ENCODE peak calls at places on chromosomes 3 and 15, in four cellular contexts. A is GM12878, F is HepG2, L is K562. O is an unnamed sample.

GRCh38 chr3:11212301-11212613 is 58.0 kb downstream of the HRH1 start:
- DNase-seq in A (no peak), L (no peak), F (no peak), O (no peak)

GRCh38 chr3:107620534-107620933 is 97.8 kb downstream of the BBX start:
- DNase-seq in A (no peak), L (no peak), F (no peak), O (no peak)

GRCh38 chr3:146539315-146539714 is 5.1 kb downstream of the PLSCR1 start:
- DNase-seq in A (no peak), F (peak), L (no peak), O (no peak)

GRCh38 chr3:138187296-138188012 is at the start of gene ARMC8:
- DNase-seq in F (peak), A (no peak), L (no peak), O (peak)

GRCh38 chr3:116141724-116142123 is 303.6 kb downstream of the LSAMP start:
- DNase-seq in L (no peak), F (no peak), A (no peak), O (no peak)

GRCh38 chr3:127817331-127817821 is 4.9 kb downstream of the MGLL start:
- DNase-seq in F (no peak), A (no peak), L (no peak), O (no peak)

GRCh38 chr3:20080956-20081554 is 40.8 kb downstream of the KAT2B start:
- DNase-seq in F (peak), A (peak), L (peak), O (peak)

GRCh38 chr3:11915621-11916417 is 69.1 kb upstream of the TAMM41 start:
- DNase-seq in F (no peak), A (no peak), L (no peak), O (no peak)

GRCh38 chr3:188026191-188026968 is 127.6 kb upstream of the LPP start:
- DNase-seq in A (no peak), L (no peak), F (peak), O (no peak)

GRCh38 chr15:81531971-81532370 is 158.0 kb upstream of the TMC3 start:
- DNase-seq in L (no peak), A (no peak), F (no peak), O (no peak)

GRCh38 chr3:8488877-8489865 is 12.5 kb upstream of the LMCD1 start:
- DNase-seq in A (no peak), F (peak), L (no peak), O (no peak)

GRCh38 chr15:31031471-31032064 is 40.1 kb upstream of the MTMR10 start:
- DNase-seq in L (no peak), F (no peak), A (peak), O (no peak)

GRCh38 chr15:77546870-77547269 is 85.8 kb downstream of the LINGO1 start:
- DNase-seq in A (no peak), L (no peak), F (no peak), O (no peak)

GRCh38 chr15:79452244-79453051 is 20.3 kb downstream of the MINAR1 start:
- DNase-seq in F (no peak), A (no peak), L (no peak), O (no peak)

GRCh38 chr15:93362821-93363220 is 273.8 kb upstream of the RGMA start:
- DNase-seq in F (no peak), A (no peak), L (peak), O (no peak)

GRCh38 chr3:22098000-22098399 is 347.0 kb upstream of the ZNF385D start:
- DNase-seq in L (no peak), A (no peak), F (no peak), O (no peak)

GRCh38 chr3:52109556-52110380 is 44.5 kb downstream of the POC1A start:
- DNase-seq in F (no peak), L (no peak), A (no peak), O (peak)
- TF ChIP-seq RFX5 in F (no peak), L (no peak), A (no peak), O (no peak)

GRCh38 chr3:123143669-123144411 is 57.9 kb upstream of the SEC22A start:
- DNase-seq in F (peak), L (no peak), A (no peak), O (no peak)
- TF ChIP-seq YY1 in F (no peak), L (no peak), A (no peak), O (no peak)

DNA sequence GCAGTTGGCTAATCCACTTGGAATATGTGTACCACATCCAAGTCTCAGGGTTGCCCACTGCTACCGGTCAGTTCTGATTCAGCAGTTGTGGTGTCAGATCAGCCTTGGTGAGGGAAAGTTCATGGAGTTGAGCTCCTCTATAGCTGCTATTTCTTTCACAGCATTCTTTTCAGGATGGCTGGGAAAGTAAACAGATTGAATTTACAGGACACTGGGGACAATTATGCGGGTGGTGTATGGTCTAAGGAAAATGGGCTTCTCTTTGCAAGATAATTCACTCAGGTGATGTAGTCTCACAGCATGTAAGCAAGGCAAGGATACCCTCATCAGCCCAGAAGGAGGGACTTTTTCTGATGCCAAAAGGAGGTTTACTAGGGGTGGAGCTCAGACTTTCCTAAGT is 249.9 kb downstream of the DOCK3 start:
- DNase-seq in L (no peak), A (no peak), F (no peak), O (no peak)
- TF ChIP-seq MAX in L (no peak), A (no peak), F (no peak), O (no peak)

DNA sequence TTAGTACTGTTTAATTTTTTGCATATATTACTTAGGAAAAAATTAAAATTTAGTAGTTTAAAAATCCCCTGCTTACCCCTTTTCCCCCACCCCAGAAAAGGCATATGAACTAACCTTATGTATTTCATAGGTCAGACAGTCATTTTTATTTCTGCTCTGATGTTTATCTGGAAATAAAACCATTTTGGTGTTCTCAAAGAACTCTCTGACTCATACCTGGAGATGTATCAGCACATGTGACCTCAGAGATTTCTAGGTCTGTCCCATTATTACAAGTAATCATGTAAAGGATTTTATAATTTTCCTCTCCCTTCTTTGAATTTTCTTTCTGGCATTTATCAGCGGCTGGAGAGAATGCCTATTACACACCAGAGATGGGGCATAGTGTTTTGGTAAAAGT is 14.1 kb upstream of the CCR8 start:
- DNase-seq in A (no peak), F (no peak), L (no peak), O (no peak)
- TF ChIP-seq RFX5 in A (no peak), F (no peak), L (no peak), O (no peak)

GRCh38 chr15:50164458-50164857 is 17.5 kb upstream of the SLC27A2 start:
- DNase-seq in F (peak), A (no peak), L (no peak), O (no peak)

GRCh38 chr15:50166216-50166615 is 15.8 kb upstream of the SLC27A2 start:
- DNase-seq in F (no peak), A (no peak), L (no peak), O (no peak)

GRCh38 chr15:50163719-50164410 is 18.1 kb upstream of the SLC27A2 start:
- DNase-seq in L (no peak), A (no peak), F (no peak), O (no peak)

GRCh38 chr15:50167112-50167511 is 14.9 kb upstream of the SLC27A2 start:
- DNase-seq in A (no peak), F (no peak), L (no peak), O (no peak)

GRCh38 chr15:50168778-50169411 is 13.1 kb upstream of the SLC27A2 start:
- DNase-seq in L (peak), F (no peak), A (no peak), O (no peak)
- TF ChIP-seq YY1 in L (peak), F (no peak), A (no peak), O (no peak)

GRCh38 chr15:66024116-66024515 is 154.8 kb downstream of the RAB11A start:
- DNase-seq in L (no peak), A (no peak), F (no peak), O (no peak)

GRCh38 chr15:66023322-66023972 is 154.2 kb downstream of the RAB11A start:
- DNase-seq in A (no peak), F (no peak), L (no peak), O (peak)

GRCh38 chr15:66025972-66026371 is 156.7 kb downstream of the RAB11A start:
- DNase-seq in F (no peak), L (no peak), A (no peak), O (no peak)

GRCh38 chr15:66027268-66027806 is 158.0 kb downstream of the RAB11A start:
- DNase-seq in F (no peak), A (no peak), L (no peak), O (no peak)

DNA sequence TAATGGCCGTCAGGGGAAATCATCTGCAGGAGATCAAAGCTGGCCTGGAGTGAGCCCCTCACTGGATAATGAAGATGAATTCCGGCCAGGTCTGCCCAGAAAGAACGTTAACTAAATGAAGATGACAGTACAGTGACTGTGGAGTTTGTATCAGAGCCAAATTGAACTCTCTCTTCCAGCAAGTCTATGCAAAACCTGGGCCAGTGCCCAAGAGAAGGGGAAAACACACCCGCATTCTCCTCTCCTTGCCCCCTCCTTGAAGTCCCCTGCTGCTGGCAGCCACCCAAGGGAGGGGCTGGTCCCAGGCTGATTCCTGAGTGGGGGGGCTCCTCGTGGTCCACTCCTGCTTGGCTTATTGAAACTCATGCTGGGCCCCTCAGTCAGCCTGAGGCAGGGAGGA is 155.7 kb downstream of the RAB11A start:
- DNase-seq in F (no peak), A (no peak), L (no peak), O (peak)
- TF ChIP-seq MAX in F (no peak), A (no peak), L (no peak), O (no peak)

GRCh38 chr15:101194246-101195138 is 57.4 kb downstream of the CHSY1 start:
- DNase-seq in A (no peak), F (no peak), L (no peak), O (no peak)

GRCh38 chr15:101193781-101194180 is 58.1 kb downstream of the CHSY1 start:
- DNase-seq in F (no peak), A (no peak), L (no peak), O (no peak)

GRCh38 chr15:101191242-101191641 is 60.6 kb downstream of the CHSY1 start:
- DNase-seq in A (no peak), F (no peak), L (no peak), O (no peak)

GRCh38 chr15:101192081-101192480 is 59.8 kb downstream of the CHSY1 start:
- DNase-seq in L (no peak), F (no peak), A (no peak), O (no peak)

DNA sequence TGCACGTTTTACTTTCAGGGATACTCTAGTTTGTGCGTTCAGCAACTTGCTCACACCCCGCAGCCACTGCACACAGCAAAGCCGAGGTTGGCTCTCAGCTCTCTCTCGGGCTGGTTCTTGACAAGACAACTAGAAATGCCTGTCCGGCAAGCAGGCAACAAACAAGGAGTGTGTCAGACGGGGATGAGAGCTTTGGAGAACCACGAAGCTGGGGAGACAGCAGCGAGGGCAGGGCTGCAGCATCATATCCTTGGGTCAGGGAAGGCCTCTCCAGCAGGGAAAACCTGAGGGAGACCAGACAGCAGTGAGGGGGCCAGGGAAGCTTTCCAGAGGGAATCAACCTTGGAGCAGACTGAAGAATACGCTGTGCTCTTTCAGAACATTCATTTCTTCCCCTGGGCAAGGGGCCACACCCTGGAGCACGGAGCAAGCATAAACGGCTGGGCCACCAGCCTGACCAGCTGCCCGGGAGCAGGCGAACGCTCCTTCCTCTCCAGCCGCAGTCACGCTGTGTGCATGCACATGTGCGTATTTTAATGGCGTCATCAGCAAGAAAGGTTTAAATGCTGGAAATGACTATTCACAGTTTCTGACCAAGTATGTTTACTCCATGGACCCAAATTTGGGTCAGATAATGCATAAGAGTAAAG is 58.7 kb downstream of the CHSY1 start:
- DNase-seq in F (no peak), L (no peak), A (no peak), O (no peak)
- TF ChIP-seq RFX5 in F (no peak), L (no peak), A (no peak), O (no peak)

GRCh38 chr15:60651734-60652141 is 172.8 kb upstream of the ICE2 start:
- DNase-seq in A (peak), L (no peak), F (no peak), O (no peak)
- TF ChIP-seq YY1 in A (no peak), L (no peak), F (no peak), O (no peak)

GRCh38 chr15:56866798-56867197 is 51.6 kb upstream of the TCF12 start:
- DNase-seq in L (no peak), F (peak), A (no peak), O (no peak)
- TF ChIP-seq MAX in L (no peak), F (no peak), A (no peak), O (no peak)

GRCh38 chr3:53170325-53171108 is 9.5 kb downstream of the PRKCD start:
- DNase-seq in F (peak), L (no peak), A (peak), O (no peak)
- TF ChIP-seq RFX5 in F (no peak), L (no peak), A (no peak), O (no peak)

O was measured in SK-N-SH.